ENCODE peak calls at places on chromosomes 2 and 18, in five cellular contexts. W is H9, S is H1, Q is trophoblast cell, M is mesenchymal stem cell. L is an unnamed sample.

GRCh38 chr18:46414863-46415262 is 242.2 kb downstream of the LOXHD1 start:
- DNase-seq in M (no peak), S (no peak), Q (no peak), W (peak; percentile 59), L (peak; percentile 49)

GRCh38 chr2:152594022-152594712 is 123.1 kb downstream of the PRPF40A start:
- DNase-seq in W (no peak), S (no peak), M (no peak), Q (peak; percentile 38), L (no peak)

GRCh38 chr2:199302851-199303250 is 154.9 kb downstream of the SATB2 start:
- DNase-seq in M (peak; percentile 19), W (no peak), Q (peak; percentile 65), S (no peak), L (no peak)

GRCh38 chr2:17658251-17658843 is 95.3 kb downstream of the SMC6 start:
- DNase-seq in M (no peak), W (no peak), Q (no peak), S (no peak), L (no peak)

GRCh38 chr2:157480182-157480961 is 36.5 kb upstream of the CYTIP start:
- DNase-seq in M (peak; percentile 14), Q (no peak), W (no peak), S (no peak), L (no peak)

GRCh38 chr2:172198908-172199307 is 96.2 kb upstream of the DLX2 start:
- DNase-seq in Q (peak; percentile 92), M (no peak), W (no peak), S (no peak), L (no peak)

GRCh38 chr2:188412190-188412589 is 120.5 kb downstream of the GULP1 start:
- DNase-seq in M (no peak), S (no peak), W (no peak), Q (no peak), L (no peak)

GRCh38 chr18:41955688-41956087 is 654 bp downstream of the PIK3C3 start:
- DNase-seq in M (no peak), Q (peak; percentile 8), W (no peak), S (no peak), L (no peak)

GRCh38 chr2:10305254-10305635 is 2.5 kb downstream of the HPCAL1 start:
- DNase-seq in Q (no peak), M (peak; percentile 59), S (no peak), W (no peak), L (no peak)

GRCh38 chr2:118010470-118010869 is 3.4 kb downstream of the CCDC93 start:
- DNase-seq in W (no peak), M (no peak), Q (no peak), S (no peak), L (no peak)

GRCh38 chr2:106581276-106581675 is 94.1 kb downstream of the CD8B2 start:
- DNase-seq in W (no peak), M (no peak), Q (no peak), S (no peak), L (no peak)

GRCh38 chr2:203407496-203407895 is 79.3 kb downstream of the ABI2 start:
- DNase-seq in S (no peak), Q (no peak), W (no peak), M (no peak), L (no peak)

GRCh38 chr2:236246711-236247246 is 17.4 kb downstream of the ASB18 start:
- DNase-seq in S (no peak), Q (no peak), M (no peak), W (no peak), L (no peak)

GRCh38 chr2:216603010-216603883 is 30.0 kb upstream of the IGFBP2 start:
- DNase-seq in Q (no peak), M (no peak), W (no peak), S (no peak), L (no peak)

GRCh38 chr2:48530033-48530804 is at the start of gene STON1:
- DNase-seq in W (peak; percentile 64), M (peak; percentile 63), S (peak; percentile 65), Q (no peak), L (peak; percentile 45)

GRCh38 chr2:240568678-240569522 is 616 bp downstream of the RNPEPL1 start:
- DNase-seq in S (peak; percentile 67), M (peak; percentile 60), W (no peak), Q (peak; percentile 54), L (no peak)

GRCh38 chr2:181025004-181025403 is 44.6 kb downstream of the UBE2E3 start:
- DNase-seq in S (no peak), W (no peak), M (peak; percentile 44), Q (no peak), L (no peak)

GRCh38 chr18:52334896-52335295 is 5.1 kb upstream of the DCC start:
- DNase-seq in W (no peak), Q (no peak), M (peak; percentile 91), S (no peak), L (no peak)

GRCh38 chr18:32899819-32900218 is 127.0 kb upstream of the KLHL14 start:
- DNase-seq in S (no peak), Q (no peak), M (no peak), W (no peak), L (no peak)

GRCh38 chr2:231611273-231612198 is 18.9 kb downstream of the TEX44 start:
- DNase-seq in M (peak; percentile 95), Q (peak; percentile 52), S (peak; percentile 81), W (peak; percentile 84), L (no peak)

GRCh38 chr2:113768770-113769169 is 12.3 kb upstream of the SLC35F5 start:
- DNase-seq in Q (peak; percentile 9), S (no peak), M (no peak), W (no peak), L (no peak)

GRCh38 chr2:71736091-71736878 is 282.9 kb downstream of the DYSF start:
- DNase-seq in S (no peak), M (peak; percentile 71), Q (no peak), W (no peak), L (no peak)

GRCh38 chr2:55966431-55967118 is 43.0 kb upstream of the EFEMP1 start:
- DNase-seq in Q (no peak), S (no peak), W (no peak), M (no peak), L (no peak)

GRCh38 chr18:35756506-35757117 is 175.1 kb downstream of the GALNT1 start:
- DNase-seq in S (peak; percentile 67), Q (peak; percentile 76), W (peak; percentile 72), M (peak; percentile 64), L (peak; percentile 58)

GRCh38 chr2:45814528-45814927 is 163.1 kb downstream of the PRKCE start:
- DNase-seq in S (no peak), M (no peak), W (no peak), Q (no peak), L (no peak)

GRCh38 chr2:45813003-45813601 is 161.6 kb downstream of the PRKCE start:
- DNase-seq in M (peak; percentile 30), S (no peak), W (no peak), Q (peak; percentile 54), L (no peak)

GRCh38 chr2:45809205-45809604 is 157.7 kb downstream of the PRKCE start:
- DNase-seq in S (no peak), M (no peak), W (no peak), Q (no peak), L (no peak)

GRCh38 chr2:45814951-45815621 is 163.6 kb downstream of the PRKCE start:
- DNase-seq in S (no peak), M (no peak), W (no peak), Q (no peak), L (no peak)

GRCh38 chr2:45812039-45812500 is 160.6 kb downstream of the PRKCE start:
- DNase-seq in S (no peak), Q (peak; percentile 23), W (no peak), M (peak; percentile 31), L (no peak)
- H3K4me2 ChIP-seq in S (no peak overlapping the region), Q (no peak overlapping the region), W (no peak overlapping the region), M (no peak overlapping the region), L (no peak overlapping the region)

DNA sequence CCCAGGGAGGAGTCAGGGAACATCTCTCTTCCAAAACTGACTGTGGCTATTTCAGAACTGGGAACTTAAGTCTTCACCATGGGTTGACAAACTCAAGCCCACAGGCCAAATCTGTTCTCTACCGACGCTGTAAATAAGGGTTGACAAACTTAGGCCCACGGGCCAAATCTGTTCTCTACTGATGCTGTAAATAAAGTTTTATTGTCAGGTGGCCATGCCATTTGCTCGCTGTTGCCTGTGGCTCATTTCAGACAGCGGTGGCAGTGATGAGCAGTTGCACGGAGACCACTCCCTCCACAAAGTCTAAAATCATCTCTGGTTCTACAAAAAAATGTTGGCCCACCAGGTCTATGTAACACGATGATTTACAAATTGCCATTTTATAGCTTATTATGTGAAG is 160.9 kb downstream of the MYT1L start:
- DNase-seq in Q (no peak), S (no peak), M (no peak), W (no peak), L (no peak)
- H2BK12ac ChIP-seq in Q (no peak overlapping the region), S (no peak overlapping the region), M (no peak overlapping the region), W (no peak overlapping the region), L (no peak overlapping the region)

GRCh38 chr18:63182861-63183260 is 136.7 kb downstream of the BCL2 start:
- DNase-seq in W (no peak), Q (peak; percentile 47), M (no peak), S (no peak), L (no peak)
- H3K4me2 ChIP-seq in W (no peak overlapping the region), Q (no peak overlapping the region), M (no peak overlapping the region), S (no peak overlapping the region), L (no peak overlapping the region)

GRCh38 chr18:12279781-12280531 is 25.8 kb downstream of the CIDEA start:
- DNase-seq in M (no peak), W (no peak), Q (no peak), S (no peak), L (no peak)
- H2BK12ac ChIP-seq in M (peak overlapping the region; percentile 88), W (no peak overlapping the region), Q (peak overlapping the region; percentile 62), S (peak overlapping the region; percentile 92), L (peak overlapping the region; percentile 82)

GRCh38 chr2:60488291-60488690 is 65.2 kb downstream of the BCL11A start:
- DNase-seq in S (no peak), M (no peak), W (no peak), Q (no peak), L (no peak)
- H3K4me2 ChIP-seq in S (no peak overlapping the region), M (no peak overlapping the region), W (no peak overlapping the region), Q (no peak overlapping the region), L (no peak overlapping the region)